ENCODE peak calls at places on chromosomes 12 and 14, in five cellular contexts. X is stimulated activated CD4-positive, alpha-beta T cell treated with anti-CD3 and anti-CD28 coated beads, Interleukin-12 subunit alpha, Interleukin-12 subunit beta, amount 100 ng/mL, for 4 hours; W is HTR-8/SVneo; T is NT2/D1; Q is iris pigment epithelial cell. V is an unnamed sample.

GRCh38 chr14:47675489-47676300 is at the start of gene MDGA2:
- DNase-seq in X (no peak), W (peak; percentile 31), T (no peak), Q (peak; percentile 19), V (peak; percentile 5)

GRCh38 chr12:95277139-95277538 is 59.5 kb downstream of the VEZT start:
- DNase-seq in X (no peak), W (no peak), T (no peak), Q (peak; percentile 88), V (peak; percentile 14)

GRCh38 chr12:108858399-108859074 is 1.2 kb upstream of the SSH1 start:
- DNase-seq in X (no peak), W (no peak), T (no peak), Q (no peak), V (no peak)

GRCh38 chr12:113980054-113980453 is 13.9 kb upstream of the RBM19 start:
- DNase-seq in X (no peak), W (no peak), T (no peak), Q (no peak), V (no peak)

GRCh38 chr12:15996254-15996653 is 85.1 kb downstream of the DERA start:
- DNase-seq in X (no peak), W (no peak), T (peak; percentile 43), Q (peak; percentile 71), V (no peak)

GRCh38 chr12:50533203-50533584 is 28.4 kb downstream of the DIP2B start:
- DNase-seq in X (no peak), W (no peak), T (no peak), Q (no peak), V (no peak)

GRCh38 chr14:80215756-80216581 is 4.7 kb upstream of the DIO2 start:
- DNase-seq in X (no peak), W (no peak), T (no peak), Q (peak; percentile 21), V (no peak)

GRCh38 chr12:9606247-9606646 is 1.5 kb downstream of the KLRB1 start:
- DNase-seq in X (no peak), W (no peak), T (no peak), Q (no peak), V (no peak)

GRCh38 chr14:100677152-100677924 is 49.4 kb upstream of the DLK1 start:
- DNase-seq in X (no peak), W (no peak), T (no peak), Q (peak; percentile 18), V (no peak)

GRCh38 chr12:52227767-52228166 is 5.3 kb upstream of the KRT7 start:
- DNase-seq in X (no peak), W (no peak), T (no peak), Q (no peak), V (no peak)

GRCh38 chr12:23707270-23707669 is 242.2 kb downstream of the SOX5 start:
- DNase-seq in X (no peak), W (no peak), T (no peak), Q (no peak), V (no peak)

GRCh38 chr12:127008758-127009403 is 1258.1 kb upstream of the TMEM132C start:
- DNase-seq in X (no peak), W (no peak), T (no peak), Q (no peak), V (no peak)

GRCh38 chr14:22487401-22487800 is 101.6 kb downstream of the DAD1 start:
- DNase-seq in X (no peak), W (no peak), T (no peak), Q (no peak), V (no peak)

GRCh38 chr12:78101181-78101876 is 270.6 kb downstream of the NAV3 start:
- DNase-seq in X (no peak), W (no peak), T (no peak), Q (peak; percentile 22), V (no peak)

GRCh38 chr14:85601246-85601645 is 71.3 kb downstream of the FLRT2 start:
- DNase-seq in X (no peak), W (no peak), T (no peak), Q (no peak), V (peak; percentile 5)

GRCh38 chr12:63238892-63239291 is 87.9 kb upstream of the AVPR1A start:
- DNase-seq in X (no peak), W (no peak), T (no peak), Q (no peak), V (no peak)

GRCh38 chr12:6091786-6092566 is 32.5 kb downstream of the VWF start:
- DNase-seq in X (no peak), W (no peak), T (no peak), Q (no peak), V (no peak)

GRCh38 chr12:109881752-109882151 is 1.4 kb upstream of the GLTP start:
- DNase-seq in X (no peak), W (no peak), T (no peak), Q (no peak), V (peak; percentile 23)

GRCh38 chr14:52907949-52908348 is 42.9 kb downstream of the FERMT2 start:
- DNase-seq in X (no peak), W (no peak), T (no peak), Q (no peak), V (no peak)

GRCh38 chr14:103103461-103104388 is 9.2 kb downstream of the EXOC3L4 start:
- DNase-seq in X (no peak), W (peak; percentile 62), T (no peak), Q (peak; percentile 40), V (peak; percentile 48)

GRCh38 chr14:50820786-50821185 is 10.2 kb downstream of the NIN start:
- DNase-seq in X (no peak), W (no peak), T (no peak), Q (no peak), V (no peak)

GRCh38 chr12:12696562-12697383 is 790 bp upstream of the GPR19 start:
- DNase-seq in X (peak; percentile 83), W (peak; percentile 67), T (peak; percentile 92), Q (peak; percentile 83), V (peak; percentile 78)

GRCh38 chr14:75630695-75631452 is 29.8 kb downstream of the ERG28 start:
- DNase-seq in X (no peak), W (no peak), T (peak; percentile 39), Q (no peak), V (no peak)

GRCh38 chr14:52079239-52079956 is 10.5 kb upstream of the NID2 start:
- DNase-seq in X (no peak), W (no peak), T (no peak), Q (peak; percentile 79), V (peak; percentile 56)

GRCh38 chr12:42744539-42745156 is 155.1 kb upstream of the PRICKLE1 start:
- DNase-seq in X (no peak), W (no peak), T (no peak), Q (no peak), V (peak; percentile 88)

GRCh38 chr14:54935958-54936357 is 33.3 kb upstream of the GCH1 start:
- DNase-seq in X (no peak), W (no peak), T (no peak), Q (peak; percentile 87), V (peak; percentile 87)

GRCh38 chr14:50846171-50846880 is 15.4 kb upstream of the NIN start:
- DNase-seq in X (no peak), W (peak; percentile 76), T (no peak), Q (peak; percentile 93), V (peak; percentile 38)

GRCh38 chr12:14995583-14996425 is 23.0 kb downstream of the PDE6H start:
- DNase-seq in X (no peak), W (peak; percentile 8), T (peak; percentile 70), Q (peak; percentile 77), V (peak; percentile 29)

GRCh38 chr12:76037130-76038105 is 5.8 kb upstream of the PHLDA1 start:
- DNase-seq in X (no peak), W (no peak), T (no peak), Q (peak; percentile 85), V (peak; percentile 70)

GRCh38 chr12:39443704-39444234 is 849 bp upstream of the KIF21A start:
- DNase-seq in X (no peak), W (no peak), T (no peak), Q (no peak), V (peak; percentile 16)

V was measured in mammary epithelial cell.